ENCODE peak calls at places on chromosomes 5 and 9, in ten cellular contexts. W, G, I, E, A, X, N, M, S and V are unnamed samples.
A peak's percentile ranks its signal among the peaks of the same experiment; 100 is the strongest.

GRCh38 chr5:153784277-153784676 is 254.4 kb downstream of the FAM114A2 start:
- DNase-seq in W (no peak), G (no peak), I (no peak), E (no peak), A (peak; percentile 33), X (no peak), N (no peak), M (no peak), S (no peak), V (no peak)

GRCh38 chr5:67315082-67315801 is 118.6 kb upstream of the CD180 start:
- DNase-seq in W (no peak), G (no peak), I (no peak), E (no peak), A (peak; percentile 63), X (no peak), N (no peak), M (peak; percentile 98), S (no peak), V (no peak)

GRCh38 chr9:128275198-128276007 is at the start of gene GOLGA2:
- DNase-seq in W (peak; percentile 21), G (no peak), I (no peak), E (peak; percentile 66), A (peak; percentile 22), X (peak; percentile 50), N (no peak), M (no peak), S (no peak), V (no peak)

GRCh38 chr9:21316860-21317259 is 11.7 kb upstream of the IFNA5 start:
- DNase-seq in W (no peak), G (no peak), I (no peak), E (no peak), A (no peak), X (no peak), N (no peak), M (no peak), S (no peak), V (no peak)

GRCh38 chr9:131187957-131188356 is 62.6 kb downstream of the NUP214 start:
- DNase-seq in W (no peak), G (no peak), I (no peak), E (no peak), A (no peak), X (no peak), N (no peak), M (no peak), S (no peak), V (no peak)

GRCh38 chr5:139849942-139850341 is 54.3 kb downstream of the PSD2 start:
- DNase-seq in W (no peak), G (no peak), I (no peak), E (no peak), A (peak; percentile 3), X (no peak), N (no peak), M (no peak), S (no peak), V (no peak)

GRCh38 chr5:107195996-107196395 is 474.7 kb downstream of the EFNA5 start:
- DNase-seq in W (no peak), G (no peak), I (no peak), E (no peak), A (no peak), X (no peak), N (no peak), M (no peak), S (no peak), V (no peak)

GRCh38 chr5:116674881-116675627 is 100.4 kb upstream of the SEMA6A start:
- DNase-seq in W (no peak), G (no peak), I (no peak), E (no peak), A (no peak), X (no peak), N (no peak), M (no peak), S (no peak), V (no peak)

GRCh38 chr9:12723409-12724028 is 30.3 kb downstream of the TYRP1 start:
- DNase-seq in W (no peak), G (no peak), I (no peak), E (no peak), A (peak; percentile 24), X (no peak), N (no peak), M (peak; percentile 54), S (no peak), V (peak; percentile 4)

GRCh38 chr5:172640822-172641358 is at the start of gene NEURL1B:
- DNase-seq in W (peak; percentile 76), G (no peak), I (no peak), E (peak; percentile 89), A (peak; percentile 8), X (peak; percentile 81), N (peak; percentile 8), M (peak; percentile 79), S (peak; percentile 30), V (peak; percentile 65)

GRCh38 chr5:53326420-53327153 is 153.8 kb upstream of the FST start:
- DNase-seq in W (no peak), G (no peak), I (no peak), E (no peak), A (peak; percentile 26), X (no peak), N (no peak), M (no peak), S (no peak), V (no peak)

GRCh38 chr9:94212091-94212490 is 47.0 kb upstream of the ZNF169 start:
- DNase-seq in W (no peak), G (no peak), I (no peak), E (no peak), A (peak; percentile 96), X (no peak), N (no peak), M (no peak), S (no peak), V (no peak)

GRCh38 chr9:126532951-126533910 is 80.5 kb upstream of the LMX1B start:
- DNase-seq in W (no peak), G (no peak), I (no peak), E (no peak), A (no peak), X (no peak), N (no peak), M (no peak), S (peak; percentile 47), V (no peak)

GRCh38 chr9:92600742-92601261 is 65.0 kb upstream of the ECM2 start:
- DNase-seq in W (no peak), G (no peak), I (no peak), E (no peak), A (peak; percentile 58), X (no peak), N (no peak), M (no peak), S (no peak), V (no peak)

GRCh38 chr9:88811511-88811910 is 179.8 kb upstream of the S1PR3 start:
- DNase-seq in W (no peak), G (no peak), I (no peak), E (no peak), A (no peak), X (no peak), N (no peak), M (no peak), S (no peak), V (no peak)

GRCh38 chr9:91795500-91796241 is 154.4 kb downstream of the ROR2 start:
- DNase-seq in W (no peak), G (no peak), I (no peak), E (peak; percentile 51), A (peak; percentile 74), X (no peak), N (no peak), M (no peak), S (no peak), V (no peak)

GRCh38 chr9:36721846-36722588 is 149.3 kb downstream of the MELK start:
- DNase-seq in W (peak; percentile 5), G (no peak), I (no peak), E (no peak), A (no peak), X (no peak), N (no peak), M (no peak), S (peak; percentile 19), V (no peak)

GRCh38 chr5:67377651-67378050 is 181.1 kb upstream of the CD180 start:
- DNase-seq in W (no peak), G (no peak), I (no peak), E (no peak), A (no peak), X (no peak), N (no peak), M (no peak), S (no peak), V (no peak)

GRCh38 chr5:139131062-139131856 is 66.9 kb downstream of the SIL1 start:
- DNase-seq in W (no peak), G (no peak), I (no peak), E (no peak), A (peak; percentile 5), X (peak; percentile 71), N (no peak), M (peak; percentile 84), S (no peak), V (no peak)

GRCh38 chr5:158154226-158155005 is 295.5 kb upstream of the CLINT1 start:
- DNase-seq in W (no peak), G (no peak), I (no peak), E (no peak), A (peak; percentile 88), X (peak; percentile 59), N (no peak), M (no peak), S (no peak), V (no peak)